ENCODE peak calls at places on chromosomes 16 and 17, in five cellular contexts. L is activated effector memory CD4-positive, alpha-beta T cell treated with Interleukin-2 at 50 U/mL for 16 hours; N is smooth muscle cell of the brain vasculature; B is IMR-90; I is EL. Q is an unnamed sample.

GRCh38 chr17:35804658-35805192 is 4.6 kb upstream of the TAF15 start:
- DNase-seq in L (no peak), N (peak), B (peak), I (peak), Q (no peak)

GRCh38 chr17:39064814-39065213 is 86.6 kb downstream of the PLXDC1 start:
- DNase-seq in N (peak), I (no peak), B (no peak), L (no peak), Q (no peak)

GRCh38 chr17:1880851-1881630 is 51.2 kb downstream of the RPA1 start:
- DNase-seq in B (peak), N (no peak), L (no peak), I (no peak), Q (no peak)

GRCh38 chr17:36590082-36590481 is 1.6 kb upstream of the DHRS11 start:
- DNase-seq in L (no peak), B (peak), I (no peak), N (no peak), Q (no peak)

GRCh38 chr16:83574388-83574787 is 233.4 kb upstream of the HSBP1 start:
- DNase-seq in I (peak), B (peak), N (no peak), L (no peak), Q (no peak)

GRCh38 chr16:82016268-82016667 is 5.0 kb upstream of the SDR42E1 start:
- DNase-seq in L (no peak), N (peak), B (peak), I (peak), Q (no peak)

GRCh38 chr16:68737046-68737729 is at the start of gene CDH1:
- DNase-seq in B (no peak), L (no peak), I (no peak), N (no peak), Q (no peak)

GRCh38 chr16:2231016-2231931 is 5.0 kb upstream of the DNASE1L2 start:
- DNase-seq in I (no peak), B (no peak), N (no peak), L (no peak), Q (no peak)

GRCh38 chr17:41415411-41415810 is 9.0 kb downstream of the KRT37 start:
- DNase-seq in B (peak), L (no peak), I (no peak), N (no peak), Q (no peak)